ENCODE peak calls at places on chromosomes 1 and 21, in six cellular contexts. C, V, Y, Z, J and I are unnamed samples.

GRCh38 chr1:87330201-87330953 is 1.7 kb downstream of the LMO4 start:
- DNase-seq in Z (peak; percentile 27), C (peak; percentile 43), J (peak; percentile 49), Y (peak; percentile 31), V (peak; percentile 76), I (peak; percentile 8)

GRCh38 chr1:208724079-208724478 is 479.9 kb upstream of the PLXNA2 start:
- DNase-seq in C (no peak), Z (no peak), Y (no peak), V (no peak), J (no peak), I (no peak)

GRCh38 chr1:111880866-111881837 is 108.3 kb downstream of the KCND3 start:
- DNase-seq in Z (no peak), C (no peak), Y (peak; percentile 72), J (no peak), V (no peak), I (no peak)

GRCh38 chr1:71623888-71624287 is 543.1 kb upstream of the ZRANB2 start:
- DNase-seq in V (no peak), Y (no peak), Z (no peak), J (no peak), C (no peak), I (no peak)

GRCh38 chr1:235923466-235924008 is 56.8 kb upstream of the LYST start:
- DNase-seq in Z (peak; percentile 34), J (no peak), Y (no peak), V (no peak), C (no peak), I (no peak)

GRCh38 chr1:80417651-80418050 is 1383.1 kb upstream of the ADGRL2 start:
- DNase-seq in Y (no peak), J (no peak), C (no peak), Z (peak; percentile 70), V (no peak), I (no peak)

GRCh38 chr1:27001570-27002360 is 8.3 kb downstream of the TRNP1 start:
- DNase-seq in V (no peak), Y (peak; percentile 77), C (no peak), Z (no peak), J (peak; percentile 33), I (no peak)

GRCh38 chr1:1470626-1471388 is 758 bp upstream of the ATAD3B start:
- DNase-seq in Z (peak; percentile 2), Y (no peak), J (no peak), C (peak; percentile 36), V (peak; percentile 29), I (peak; percentile 47)

GRCh38 chr21:36704281-36704957 is 5.5 kb downstream of the SIM2 start:
- DNase-seq in V (peak; percentile 57), J (no peak), C (no peak), Z (no peak), Y (no peak), I (no peak)

GRCh38 chr1:55468438-55468837 is 253.3 kb upstream of the USP24 start:
- DNase-seq in C (no peak), V (no peak), J (no peak), Y (no peak), Z (no peak), I (no peak)

GRCh38 chr1:3466366-3467075 is 12.1 kb downstream of the ARHGEF16 start:
- DNase-seq in V (no peak), Z (no peak), J (no peak), C (no peak), Y (no peak), I (no peak)

GRCh38 chr1:110196917-110197782 is 13.0 kb upstream of the KCNC4 start:
- DNase-seq in J (peak; percentile 44), Y (no peak), V (peak; percentile 70), Z (no peak), C (peak; percentile 89), I (peak; percentile 42)

GRCh38 chr1:205849619-205850355 is at the start of gene PM20D1:
- DNase-seq in C (peak; percentile 91), V (no peak), J (peak; percentile 86), Z (peak; percentile 58), Y (peak; percentile 91), I (no peak)

GRCh38 chr1:87728169-87728568 is 399.5 kb downstream of the LMO4 start:
- DNase-seq in J (no peak), Y (no peak), V (no peak), Z (no peak), C (no peak), I (no peak)

GRCh38 chr21:17467829-17468228 is 45.0 kb upstream of the CXADR start:
- DNase-seq in C (no peak), Z (peak; percentile 47), Y (no peak), V (no peak), J (no peak), I (no peak)

GRCh38 chr1:178575611-178576331 is 62.9 kb downstream of the TEX35 start:
- DNase-seq in V (no peak), C (no peak), Y (no peak), J (no peak), Z (peak; percentile 8), I (no peak)

GRCh38 chr1:9691726-9692125 is 40.2 kb downstream of the PIK3CD start:
- DNase-seq in Z (no peak), J (no peak), V (no peak), Y (no peak), C (no peak), I (no peak)

GRCh38 chr1:117096871-117097842 is 24.4 kb downstream of the TRIM45 start:
- DNase-seq in Z (peak; percentile 63), V (no peak), Y (no peak), C (no peak), J (no peak), I (no peak)

GRCh38 chr1:54812801-54813478 is 11.8 kb upstream of the TTC22 start:
- DNase-seq in V (no peak), J (no peak), Z (no peak), C (no peak), Y (no peak), I (no peak)

GRCh38 chr21:21175798-21176334 is 177.7 kb downstream of the NCAM2 start:
- DNase-seq in Z (no peak), V (no peak), J (no peak), Y (no peak), C (no peak), I (no peak)

GRCh38 chr1:94713472-94714141 is 106.5 kb upstream of the SLC44A3 start:
- DNase-seq in J (peak; percentile 87), C (no peak), Z (peak; percentile 95), Y (peak; percentile 85), V (no peak), I (peak; percentile 95)

GRCh38 chr1:91851130-91852010 is 34.6 kb downstream of the TGFBR3 start:
- DNase-seq in V (no peak), Y (peak; percentile 97), C (peak; percentile 13), Z (peak; percentile 68), J (peak; percentile 93), I (peak; percentile 79)

GRCh38 chr1:171637928-171638576 is 14.4 kb downstream of the MYOC start:
- DNase-seq in J (no peak), Y (no peak), C (no peak), V (no peak), Z (no peak), I (no peak)

GRCh38 chr1:67468066-67468718 is 38.0 kb upstream of the SERBP1 start:
- DNase-seq in V (no peak), Z (no peak), Y (no peak), J (no peak), C (no peak), I (peak; percentile 76)

DNA sequence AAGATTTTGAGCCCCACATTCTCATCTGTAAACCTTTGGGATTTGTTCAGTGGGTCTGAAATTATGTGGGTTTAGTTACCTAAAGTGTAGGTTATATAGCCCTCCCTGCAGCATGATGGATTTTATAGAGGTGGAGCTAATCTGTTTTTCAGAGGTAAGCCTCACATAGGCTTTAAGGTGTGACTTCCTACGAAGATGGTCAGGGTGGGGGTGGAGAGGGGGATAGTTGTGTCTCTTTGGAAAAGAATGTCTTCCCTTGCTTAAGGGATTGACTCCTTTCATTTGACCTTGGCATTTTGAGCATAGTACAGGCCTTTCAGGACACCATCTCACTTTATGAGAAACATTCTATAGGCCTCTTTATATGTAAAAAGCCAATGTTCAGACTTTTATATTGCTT is 3.4 kb downstream of the CACHD1 start:
- DNase-seq in C (no peak), J (no peak), Y (no peak), V (no peak), Z (no peak), I (no peak)
- H3K4me3 ChIP-seq in C (no peak overlapping the region), J (no peak overlapping the region), Y (no peak overlapping the region), V (peak overlapping the region; percentile 92), Z (no peak overlapping the region), I (no peak overlapping the region)

GRCh38 chr1:152580433-152580832 is at the start of gene LCE3D:
- DNase-seq in Z (no peak), Y (no peak), V (no peak), J (no peak), C (no peak), I (no peak)

GRCh38 chr1:152582647-152583046 is 2.3 kb upstream of the LCE3D start:
- DNase-seq in V (no peak), C (no peak), J (no peak), Y (no peak), Z (no peak), I (peak; percentile 53)

DNA sequence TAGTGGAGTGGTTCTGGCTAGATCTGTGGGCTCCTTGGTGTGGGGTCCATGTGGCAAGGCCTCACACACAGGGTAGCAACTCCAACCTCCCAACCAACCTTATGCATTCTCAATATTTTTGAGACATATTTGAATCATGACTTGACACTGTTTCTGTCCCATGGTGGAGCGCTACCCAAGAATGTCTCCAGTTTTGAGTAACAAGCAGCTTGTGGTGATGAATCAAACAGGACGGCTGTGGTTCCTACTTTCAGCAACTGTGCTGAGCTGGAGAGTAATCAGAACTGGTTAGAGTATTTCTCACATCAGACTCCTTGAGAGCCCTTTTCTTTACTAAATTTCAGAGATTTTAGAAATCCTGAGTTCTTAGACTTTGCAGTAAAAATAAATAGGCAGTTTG is 3.1 kb downstream of the LCE3D start:
- DNase-seq in C (no peak), V (no peak), J (no peak), Y (no peak), Z (no peak), I (no peak)
- H3K9me3 ChIP-seq in C (no peaks in the 10 kb centered on the region), V (peaks cover 31% of the 10 kb centered on the region), J (no peaks in the 10 kb centered on the region), Y (no peaks in the 10 kb centered on the region), Z (no peaks in the 10 kb centered on the region), I (no peaks in the 10 kb centered on the region)

DNA sequence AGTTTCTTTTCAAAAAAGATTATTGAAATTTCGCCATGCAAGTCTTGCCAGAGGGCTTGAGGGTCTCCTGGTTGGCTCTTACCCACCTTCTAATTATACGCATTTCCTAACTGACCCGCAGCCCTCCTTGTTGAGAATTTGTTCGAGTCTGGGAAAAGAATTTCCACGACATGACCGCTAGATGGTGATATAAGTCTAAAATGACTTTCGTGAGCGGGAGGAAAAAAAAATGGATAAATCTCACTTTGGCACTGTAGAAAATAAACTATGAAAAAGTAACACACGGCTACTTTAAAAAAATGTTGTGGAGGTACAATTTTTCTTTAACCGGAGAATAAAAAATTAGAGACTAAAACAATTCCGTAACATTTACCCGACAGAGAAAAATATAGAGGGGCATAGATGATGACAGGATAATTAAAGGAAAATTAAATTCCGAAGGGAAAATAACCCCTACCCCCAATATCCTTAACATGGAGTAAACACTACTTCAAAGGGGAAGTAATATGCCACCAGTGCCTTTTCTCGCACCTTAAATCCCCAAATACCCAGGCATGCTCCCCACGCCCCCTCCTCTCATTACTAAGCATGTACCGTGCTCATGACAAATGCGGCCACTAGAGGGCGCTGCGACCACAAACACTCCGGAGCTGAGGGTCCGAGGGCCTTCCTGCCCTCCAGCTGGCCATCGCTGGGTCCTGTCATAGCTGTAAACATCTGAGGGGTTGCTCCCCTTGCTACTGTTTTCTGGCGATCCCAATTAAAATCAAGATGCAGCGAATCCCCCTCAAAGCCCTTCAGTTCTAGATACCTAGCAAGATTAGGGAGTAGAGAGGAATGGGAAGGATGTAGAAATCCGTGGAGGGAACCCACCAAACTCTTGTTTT is 266.9 kb downstream of the ASTN1 start:
- DNase-seq in Y (peak; percentile 49), C (peak; percentile 79), V (peak; percentile 91), Z (peak; percentile 27), J (peak; percentile 90), I (peak; percentile 48)
- H3K4me3 ChIP-seq in Y (peak overlapping the region; percentile 29), C (no peak overlapping the region), V (peak overlapping the region; percentile 44), Z (peak overlapping the region; percentile 43), J (no peak overlapping the region), I (no peak overlapping the region)

GRCh38 chr21:30620522-30620921 is at the start of gene KRTAP20-4:
- DNase-seq in Y (no peak), Z (no peak), J (no peak), V (no peak), C (no peak), I (no peak)
- H3K9me3 ChIP-seq in Y (no peaks in the 10 kb centered on the region), Z (peaks cover 2% of the 10 kb centered on the region), J (no peaks in the 10 kb centered on the region), V (peaks cover 15% of the 10 kb centered on the region), C (no peaks in the 10 kb centered on the region), I (no peaks in the 10 kb centered on the region)